ENCODE peak calls at places on chromosomes 2 and 18, in eight cellular contexts. R is upper lobe of right lung, V is ovary, D is AG04450, S is left ventricle myocardium inferior, W is choroid plexus epithelial cell, E is fibroblast of lung, A is prostate gland. M is an unnamed sample.
A peak's percentile ranks its signal among the peaks of the same experiment; 100 is the strongest.

GRCh38 chr2:205563646-205564045 is 118.7 kb upstream of the NRP2 start:
- DNase-seq in E (no peak), D (no peak), A (no peak), R (peak; percentile 69), W (peak; percentile 14), V (no peak), S (no peak), M (no peak)

GRCh38 chr2:152278536-152278935 is 56.4 kb upstream of the FMNL2 start:
- DNase-seq in S (no peak), V (no peak), D (no peak), R (no peak), E (peak; percentile 51), A (no peak), W (no peak), M (no peak)

GRCh38 chr2:23510471-23510870 is 125.5 kb downstream of the KLHL29 start:
- DNase-seq in W (no peak), V (no peak), E (no peak), S (peak; percentile 46), D (no peak), R (no peak), A (no peak), M (no peak)

GRCh38 chr2:240948905-240949790 is 43.0 kb downstream of the CROCC2 start:
- DNase-seq in V (peak; percentile 4), E (no peak), A (no peak), W (no peak), D (no peak), R (peak; percentile 58), S (no peak), M (no peak)

GRCh38 chr2:78245394-78246140 is 723.4 kb upstream of the LRRTM4 start:
- DNase-seq in D (no peak), R (no peak), E (no peak), W (no peak), A (no peak), V (no peak), S (no peak), M (no peak)

GRCh38 chr18:61973273-61974115 is 80.7 kb upstream of the RNF152 start:
- DNase-seq in R (no peak), W (no peak), V (no peak), E (no peak), S (no peak), D (no peak), A (no peak), M (no peak)

GRCh38 chr2:235270951-235271350 is 222.9 kb upstream of the AGAP1 start:
- DNase-seq in E (peak; percentile 97), S (no peak), W (peak; percentile 89), V (no peak), D (no peak), A (no peak), R (no peak), M (no peak)

GRCh38 chr2:163182764-163183354 is 344.3 kb upstream of the KCNH7 start:
- DNase-seq in V (no peak), W (peak; percentile 58), S (no peak), D (no peak), A (no peak), E (peak; percentile 22), R (no peak), M (no peak)

GRCh38 chr2:239131521-239131920 is 269.3 kb downstream of the HDAC4 start:
- DNase-seq in W (no peak), V (no peak), E (no peak), A (no peak), R (no peak), D (no peak), S (no peak), M (no peak)

GRCh38 chr2:99852376-99852934 is 289.9 kb downstream of the AFF3 start:
- DNase-seq in D (no peak), W (no peak), R (no peak), S (no peak), E (no peak), A (no peak), V (no peak), M (no peak)

GRCh38 chr18:54242327-54242726 is 17.9 kb upstream of the MBD2 start:
- DNase-seq in V (no peak), R (no peak), D (no peak), A (no peak), E (no peak), W (no peak), S (no peak), M (no peak)

GRCh38 chr2:120204022-120204405 is 19.2 kb downstream of the TMEM185B start:
- DNase-seq in E (no peak), S (no peak), R (no peak), D (no peak), V (no peak), A (no peak), W (no peak), M (no peak)
- TF ChIP-seq CTCF in E (no peak), S (no peak), R (no peak), D (no peak), V (no peak), A (no peak), W (peak; percentile 37), M (no peak)

GRCh38 chr18:5542393-5543035 is 1.3 kb downstream of the EPB41L3 start:
- DNase-seq in W (peak; percentile 48), A (no peak), V (no peak), R (peak; percentile 72), E (peak; percentile 34), S (no peak), D (no peak), M (no peak)

GRCh38 chr18:5543854-5544389 is at the start of gene EPB41L3:
- DNase-seq in A (no peak), R (peak; percentile 78), W (peak; percentile 48), V (peak; percentile 31), E (peak; percentile 54), S (peak; percentile 50), D (no peak), M (no peak)

GRCh38 chr18:5538541-5538940 is 5.3 kb downstream of the EPB41L3 start:
- DNase-seq in A (no peak), V (no peak), S (no peak), D (no peak), W (no peak), E (no peak), R (no peak), M (no peak)

GRCh38 chr18:5546660-5547059 is 2.9 kb upstream of the EPB41L3 start:
- DNase-seq in E (peak; percentile 56), R (no peak), W (peak; percentile 92), D (peak; percentile 23), A (no peak), V (no peak), S (no peak), M (no peak)

GRCh38 chr18:5543036-5543671 is 643 bp downstream of the EPB41L3 start:
- DNase-seq in E (peak; percentile 17), S (no peak), V (peak; percentile 20), D (no peak), A (no peak), W (no peak), R (peak; percentile 66), M (no peak)
- H3K4me3 ChIP-seq in E (peak overlapping the region; percentile 53), S (peak overlapping the region; percentile 69), V (peak overlapping the region; percentile 61), D (peak overlapping the region; percentile 70), A (peak overlapping the region; percentile 54), W (peak overlapping the region; percentile 81), R (peak overlapping the region; percentile 55), M (no peak overlapping the region)

GRCh38 chr2:211996857-211997256 is 541.7 kb downstream of the ERBB4 start:
- DNase-seq in D (no peak), A (no peak), E (no peak), R (no peak), S (no peak), W (no peak), V (no peak), M (no peak)
- TF ChIP-seq CTCF in D (no peak), A (no peak), E (no peak), R (no peak), S (no peak), W (no peak), V (no peak), M (no peak)

GRCh38 chr2:33482518-33482917 is 6.1 kb downstream of the RASGRP3 start:
- DNase-seq in A (no peak), R (no peak), S (no peak), E (no peak), D (no peak), V (no peak), W (no peak), M (no peak)
- H3K4me3 ChIP-seq in A (no peak overlapping the region), R (no peak overlapping the region), S (no peak overlapping the region), E (no peak overlapping the region), D (no peak overlapping the region), V (no peak overlapping the region), W (no peak overlapping the region), M (no peak overlapping the region)

GRCh38 chr2:223084873-223085272 is 32.9 kb downstream of the KCNE4 start:
- DNase-seq in R (no peak), S (no peak), V (no peak), E (peak; percentile 84), D (no peak), W (no peak), A (no peak), M (no peak)
- TF ChIP-seq CTCF in R (no peak), S (no peak), V (no peak), E (no peak), D (no peak), W (no peak), A (no peak), M (no peak)

GRCh38 chr2:228828397-228828796 is 442.7 kb downstream of the PID1 start:
- DNase-seq in S (no peak), R (no peak), W (no peak), A (no peak), V (no peak), E (no peak), D (no peak), M (no peak)

DNA sequence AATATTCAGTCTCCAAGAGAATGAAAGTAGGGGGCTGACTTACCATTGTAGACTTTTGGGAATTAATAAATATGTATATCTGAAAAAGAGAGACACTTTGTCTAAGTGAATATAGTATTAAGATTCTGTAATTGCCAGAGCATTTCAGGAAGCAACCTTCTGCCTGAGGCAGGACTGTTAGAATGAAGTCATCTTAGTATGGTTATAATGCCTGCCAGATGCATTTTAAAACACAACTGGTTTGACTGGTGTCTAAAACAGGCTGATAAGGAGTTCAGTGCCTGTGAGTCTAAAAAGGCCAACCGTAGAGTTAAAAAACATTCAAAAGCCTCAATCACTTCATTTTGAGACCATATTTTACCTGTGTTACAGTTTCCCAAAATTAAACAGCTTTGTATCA is 444.0 kb downstream of the PID1 start:
- DNase-seq in R (no peak), W (no peak), V (no peak), E (no peak), S (no peak), A (no peak), D (no peak), M (no peak)
- H3K4me3 ChIP-seq in R (no peak overlapping the region), W (no peak overlapping the region), V (no peak overlapping the region), E (no peak overlapping the region), S (no peak overlapping the region), A (no peak overlapping the region), D (no peak overlapping the region), M (no peak overlapping the region)

GRCh38 chr2:21382980-21383520 is 259.3 kb downstream of the TDRD15 start:
- DNase-seq in S (no peak), W (no peak), V (no peak), R (no peak), D (no peak), E (no peak), A (no peak), M (no peak)
- TF ChIP-seq CTCF in S (no peak), W (no peak), V (no peak), R (no peak), D (no peak), E (no peak), A (no peak), M (no peak)